ENCODE peak calls at places on chromosomes 4 and X, in four cellular contexts. N is HepG2, R is K562, P is GM12878. L is an unnamed sample.
A peak's percentile ranks its signal among the peaks of the same experiment; 100 is the strongest.

GRCh38 chrX:87664381-87664780 is 146.8 kb downstream of the KLHL4 start:
- DNase-seq in R (peak; percentile 2), P (no peak), N (no peak), L (peak; percentile 2)

GRCh38 chr4:3317011-3317655 is 24.3 kb downstream of the RGS12 start:
- DNase-seq in R (no peak), P (no peak), N (no peak), L (no peak)

GRCh38 chr4:99633772-99634171 is 23.9 kb downstream of the C4orf54 start:
- DNase-seq in R (no peak), N (peak; percentile 3), P (no peak), L (no peak)

GRCh38 chr4:155377281-155377680 is 516 bp upstream of the MAP9 start:
- DNase-seq in R (no peak), P (no peak), N (no peak), L (no peak)

GRCh38 chr4:90419124-90419711 is 292.0 kb downstream of the CCSER1 start:
- DNase-seq in R (no peak), P (no peak), N (peak; percentile 16), L (peak; percentile 52)

GRCh38 chrX:118626346-118626745 is 101.1 kb upstream of the IL13RA1 start:
- DNase-seq in P (no peak), N (no peak), R (no peak), L (no peak)

GRCh38 chrX:45851434-45851991 is 650.8 kb upstream of the DIPK2B start:
- DNase-seq in R (no peak), P (no peak), N (no peak), L (peak; percentile 15)

GRCh38 chrX:6021316-6022091 is 207.2 kb downstream of the NLGN4X start:
- DNase-seq in P (no peak), N (peak; percentile 2), R (no peak), L (peak; percentile 29)

GRCh38 chr4:55475394-55476243 is 71.1 kb downstream of the CLOCK start:
- DNase-seq in P (peak; percentile 4), R (no peak), N (no peak), L (no peak)

GRCh38 chr4:102169345-102169744 is 175.9 kb downstream of the SLC39A8 start:
- DNase-seq in R (no peak), P (no peak), N (no peak), L (peak; percentile 55)

GRCh38 chr4:129087516-129087915 is 5.8 kb downstream of the SCLT1 start:
- DNase-seq in R (no peak), P (no peak), N (peak; percentile 10), L (no peak)

GRCh38 chrX:52852110-52852872 is 15.6 kb downstream of the XAGE3 start:
- DNase-seq in N (no peak), R (no peak), P (no peak), L (no peak)

GRCh38 chr4:156981262-156981661 is 9.7 kb upstream of the PDGFC start:
- DNase-seq in P (no peak), R (no peak), N (no peak), L (no peak)

GRCh38 chr4:99403380-99404194 is 31.6 kb downstream of the ADH7 start:
- DNase-seq in N (peak; percentile 94), P (peak; percentile 59), R (no peak), L (no peak)

GRCh38 chr4:47031713-47032404 is 492 bp downstream of the GABRB1 start:
- DNase-seq in N (no peak), P (no peak), R (no peak), L (peak; percentile 2)

GRCh38 chrX:119272882-119273806 is 37.1 kb downstream of the PGRMC1 start:
- DNase-seq in P (no peak), N (no peak), R (peak; percentile 6), L (peak; percentile 27)

GRCh38 chrX:63746278-63746677 is 38.7 kb downstream of the ARHGEF9 start:
- DNase-seq in N (no peak), R (no peak), P (no peak), L (no peak)

GRCh38 chrX:15525664-15526416 is 25.2 kb downstream of the BMX start:
- DNase-seq in N (no peak), R (no peak), P (no peak), L (no peak)

GRCh38 chr4:4394644-4395043 is 7.7 kb downstream of the NSG1 start:
- DNase-seq in N (no peak), P (no peak), R (no peak), L (peak; percentile 59)

GRCh38 chrX:41025926-41026325 is 59.3 kb upstream of the USP9X start:
- DNase-seq in P (no peak), N (no peak), R (peak; percentile 22), L (no peak)

GRCh38 chr4:155473420-155474095 is 96.8 kb upstream of the MAP9 start:
- DNase-seq in R (no peak), P (no peak), N (no peak), L (no peak)

DNA sequence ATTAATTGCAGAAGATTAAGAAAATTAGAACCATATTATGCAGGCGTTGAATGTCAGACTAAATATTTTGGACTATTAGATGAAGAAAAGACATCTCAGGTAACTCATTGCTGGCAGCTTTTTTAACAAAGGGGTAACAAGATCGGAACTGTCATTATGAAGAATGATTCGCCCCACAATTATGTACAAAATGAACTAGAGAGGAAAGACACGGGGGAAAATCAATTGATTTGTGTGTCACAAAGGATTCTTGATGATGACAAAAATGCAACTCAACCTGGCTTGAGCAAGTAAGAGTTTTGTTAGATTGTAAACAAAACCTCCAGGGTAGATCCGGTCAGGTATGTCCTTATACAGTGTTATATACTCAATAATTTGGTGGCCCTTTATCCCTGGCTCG is 12.5 kb upstream of the DCLK2 start:
- DNase-seq in R (no peak), P (no peak), N (no peak), L (no peak)
- TF ChIP-seq SMC3 in R (no peak), P (no peak), N (no peak), L (no peak)

GRCh38 chrX:98379134-98379533 is 1495.4 kb downstream of the RPA4 start:
- DNase-seq in N (peak; percentile 0), R (no peak), P (no peak), L (no peak)

GRCh38 chrX:98380556-98380955 is 1496.8 kb downstream of the RPA4 start:
- DNase-seq in R (no peak), P (no peak), N (no peak), L (no peak)

GRCh38 chrX:98380106-98380505 is 1496.4 kb downstream of the RPA4 start:
- DNase-seq in P (no peak), N (no peak), R (no peak), L (no peak)
- TF ChIP-seq ZBTB33 in P (no peak), N (no peak), R (no peak), L (no peak)

GRCh38 chr4:38781854-38782261 is 932 bp downstream of the TLR10 start:
- DNase-seq in R (no peak), N (no peak), P (peak; percentile 72), L (no peak)
- TF ChIP-seq POLR2AphosphoS5 in R (no peak), N (no peak), P (peak; percentile 64), L (no peak)

DNA sequence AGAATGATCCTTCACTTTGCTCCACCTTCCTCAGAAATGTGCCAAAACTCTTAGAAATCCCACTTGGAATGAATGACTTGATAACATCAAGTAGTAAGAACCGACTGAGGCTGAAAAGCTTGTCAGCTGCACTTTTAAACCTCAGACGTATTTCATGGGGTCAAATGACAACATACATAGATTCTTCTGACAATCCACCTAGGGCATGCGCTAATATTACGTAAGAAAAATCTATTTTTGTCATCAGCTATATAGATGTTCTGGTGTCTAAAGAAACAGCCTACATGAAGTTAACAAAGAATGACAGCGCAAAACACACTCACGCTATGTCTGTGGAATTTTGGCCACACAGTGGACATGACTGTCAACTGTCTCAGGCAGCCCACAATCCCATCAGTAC is 3.4 kb upstream of the STS start:
- DNase-seq in R (no peak), N (no peak), P (no peak), L (no peak)
- TF ChIP-seq SMC3 in R (no peak), N (no peak), P (no peak), L (no peak)

GRCh38 chrX:72201836-72202536 is 20.4 kb downstream of the PIN4 start:
- DNase-seq in N (no peak), P (no peak), R (no peak), L (no peak)
- TF ChIP-seq ZBTB33 in N (no peak), P (no peak), R (no peak), L (no peak)

GRCh38 chr4:118177121-118177520 is 142.8 kb downstream of the NDST3 start:
- DNase-seq in R (no peak), P (no peak), N (no peak), L (no peak)
- TF ChIP-seq POLR2AphosphoS5 in R (no peak), P (no peak), N (no peak), L (no peak)

GRCh38 chr4:150952167-150952845 is 62.8 kb downstream of the LRBA start:
- DNase-seq in N (no peak), R (peak; percentile 23), P (no peak), L (no peak)
- TF ChIP-seq SMC3 in N (no peak), R (no peak), P (no peak), L (no peak)

GRCh38 chr4:74217365-74217764 is 59.4 kb downstream of the MTHFD2L start:
- DNase-seq in N (no peak), P (no peak), R (no peak), L (no peak)
- TF ChIP-seq ZBTB33 in N (no peak), P (no peak), R (no peak), L (no peak)

GRCh38 chr4:184384056-184384809 is 90.1 kb downstream of the IRF2 start:
- DNase-seq in R (no peak), N (peak; percentile 86), P (peak; percentile 92), L (no peak)
- TF ChIP-seq POLR2AphosphoS5 in R (no peak), N (peak; percentile 60), P (peak; percentile 64), L (no peak)

L was measured in SK-N-SH.